ENCODE peak calls at places on chromosomes 2 and 18, in ten cellular contexts. K, Z, U, E, T, D, N, Q, V and Y are unnamed samples.

GRCh38 chr18:72866901-72867701 is 686 bp downstream of the NETO1 start:
- DNase-seq in Q (no peak), V (no peak), T (peak), U (no peak), N (no peak), K (no peak), D (no peak), E (no peak), Z (peak), Y (no peak)

GRCh38 chr2:239169311-239170048 is 231.3 kb downstream of the HDAC4 start:
- DNase-seq in T (no peak), V (no peak), Z (no peak), Q (no peak), U (no peak), N (no peak), K (no peak), E (no peak), D (no peak), Y (no peak)

GRCh38 chr2:238104071-238104511 is 4.0 kb downstream of the ESPNL start:
- DNase-seq in U (no peak), Z (no peak), N (no peak), Q (no peak), D (no peak), K (no peak), E (no peak), T (no peak), V (no peak), Y (no peak)

GRCh38 chr2:233976690-233977294 is 59.6 kb downstream of the TRPM8 start:
- DNase-seq in Q (no peak), D (peak), E (no peak), T (peak), V (peak), Z (peak), N (no peak), U (peak), K (no peak), Y (no peak)

GRCh38 chr2:140451324-140451723 is 1671.1 kb upstream of the NXPH2 start:
- DNase-seq in Q (no peak), N (no peak), E (no peak), U (no peak), Z (no peak), V (no peak), D (no peak), K (no peak), T (no peak), Y (no peak)

GRCh38 chr18:50560681-50561629 is 1.1 kb downstream of the MAPK4 start:
- DNase-seq in V (no peak), K (no peak), Q (no peak), E (no peak), U (no peak), Z (no peak), N (no peak), D (no peak), T (no peak), Y (no peak)

GRCh38 chr2:45731146-45731545 is 79.7 kb downstream of the PRKCE start:
- DNase-seq in U (no peak), E (no peak), Z (no peak), K (no peak), T (peak), N (no peak), V (no peak), Q (no peak), D (no peak), Y (no peak)

GRCh38 chr2:149806651-149807050 is 219.1 kb upstream of the MMADHC start:
- DNase-seq in V (no peak), K (no peak), U (no peak), D (no peak), Z (no peak), Q (no peak), E (no peak), N (no peak), T (no peak), Y (no peak)

GRCh38 chr18:10726198-10727068 is 200.6 kb downstream of the NAPG start:
- DNase-seq in E (no peak), U (no peak), Z (no peak), V (no peak), T (no peak), K (no peak), Q (no peak), D (no peak), N (no peak), Y (no peak)

GRCh38 chr2:109473006-109473380 is 140.8 kb downstream of the SEPTIN10 start:
- DNase-seq in D (no peak), Z (no peak), T (no peak), V (no peak), N (no peak), Q (no peak), K (no peak), U (no peak), E (no peak), Y (no peak)

GRCh38 chr2:120036145-120036544 is 23.3 kb downstream of the EPB41L5 start:
- DNase-seq in U (no peak), E (no peak), D (peak), Z (no peak), K (no peak), T (no peak), N (no peak), Q (no peak), V (no peak), Y (no peak)

GRCh38 chr2:156486175-156486574 is 50.0 kb downstream of the GPD2 start:
- DNase-seq in T (peak), D (peak), K (no peak), N (no peak), U (peak), Z (no peak), Q (no peak), V (peak), E (no peak), Y (no peak)

GRCh38 chr2:23456881-23457760 is 72.1 kb downstream of the KLHL29 start:
- DNase-seq in N (no peak), Z (no peak), E (no peak), T (peak), K (no peak), V (peak), U (peak), D (peak), Q (no peak), Y (peak)

GRCh38 chr18:54086863-54087262 is 137.6 kb downstream of the MBD2 start:
- DNase-seq in U (no peak), D (no peak), Q (no peak), E (no peak), Z (no peak), N (no peak), V (no peak), K (no peak), T (no peak), Y (no peak)

GRCh38 chr2:155546715-155547555 is 785.6 kb downstream of the NR4A2 start:
- DNase-seq in Q (no peak), T (no peak), D (no peak), V (peak), Z (no peak), N (no peak), U (peak), E (no peak), K (no peak), Y (no peak)

GRCh38 chr2:239371726-239372686 is 28.8 kb downstream of the HDAC4 start:
- DNase-seq in K (no peak), N (no peak), T (no peak), Z (no peak), D (no peak), V (no peak), E (no peak), Q (no peak), U (no peak), Y (no peak)

GRCh38 chr2:169258045-169258601 is 104.2 kb downstream of the LRP2 start:
- DNase-seq in U (peak), D (no peak), T (no peak), E (no peak), N (no peak), Z (no peak), Q (no peak), V (no peak), K (no peak), Y (no peak)

GRCh38 chr18:22778996-22779395 is 154.1 kb upstream of the RBBP8 start:
- DNase-seq in U (no peak), V (no peak), D (no peak), Z (no peak), Q (no peak), K (peak), N (no peak), T (no peak), E (no peak), Y (no peak)

GRCh38 chr2:98730053-98730850 is 680 bp downstream of the MGAT4A start:
- DNase-seq in Z (peak), Q (peak), D (no peak), V (no peak), K (peak), U (no peak), E (no peak), T (peak), N (peak), Y (peak)

GRCh38 chr18:41096504-41096903 is 858.5 kb upstream of the PIK3C3 start:
- DNase-seq in T (peak), V (no peak), U (peak), K (no peak), Q (no peak), Z (peak), E (no peak), D (peak), N (no peak), Y (no peak)

GRCh38 chr2:217740796-217741195 is 262.0 kb downstream of the TNS1 start:
- DNase-seq in E (no peak), T (no peak), K (no peak), Z (no peak), V (no peak), N (no peak), Q (no peak), D (no peak), U (no peak), Y (peak)

GRCh38 chr2:109647636-109648035 is 33.5 kb downstream of the SOWAHC start:
- DNase-seq in U (peak), T (peak), Z (no peak), E (peak), D (no peak), K (no peak), V (peak), N (no peak), Q (no peak), Y (no peak)

GRCh38 chr2:32591669-32592463 is 36.0 kb upstream of the TTC27 start:
- DNase-seq in Z (no peak), U (peak), D (peak), K (no peak), T (peak), V (no peak), E (no peak), Q (no peak), N (no peak), Y (no peak)

GRCh38 chr18:24567199-24567598 is 106.8 kb downstream of the HRH4 start:
- DNase-seq in T (peak), Q (no peak), K (no peak), V (no peak), E (no peak), Z (no peak), U (peak), D (peak), N (no peak), Y (no peak)

GRCh38 chr2:109604597-109604996 is 9.2 kb downstream of the SEPTIN10 start:
- DNase-seq in V (peak), D (peak), Q (no peak), N (no peak), Z (no peak), T (peak), K (no peak), E (no peak), U (peak), Y (no peak)

GRCh38 chr18:49961271-49961670 is 147.9 kb upstream of the ACAA2 start:
- DNase-seq in U (no peak), T (no peak), K (no peak), Q (no peak), E (no peak), V (no peak), D (no peak), Z (no peak), N (no peak), Y (no peak)

GRCh38 chr2:36564377-36564930 is 33.5 kb downstream of the FEZ2 start:
- DNase-seq in Z (no peak), V (no peak), T (peak), U (no peak), N (no peak), Q (no peak), E (no peak), D (no peak), K (no peak), Y (no peak)

GRCh38 chr2:231632559-231633142 is 40.0 kb downstream of the TEX44 start:
- DNase-seq in Z (no peak), Q (no peak), V (no peak), D (peak), E (peak), U (peak), T (peak), K (no peak), N (no peak), Y (no peak)

GRCh38 chr2:168181825-168182224 is 65.6 kb downstream of the STK39 start:
- DNase-seq in D (no peak), T (no peak), Z (no peak), Q (no peak), E (no peak), K (no peak), V (no peak), U (no peak), N (no peak), Y (no peak)

GRCh38 chr2:123211181-123211580 is 813.9 kb upstream of the CNTNAP5 start:
- DNase-seq in E (no peak), T (no peak), K (no peak), Z (no peak), U (no peak), N (no peak), Q (no peak), D (no peak), V (no peak), Y (no peak)

GRCh38 chr2:172734711-172735645 is 667 bp upstream of the RAPGEF4 start:
- DNase-seq in D (no peak), T (no peak), Z (no peak), E (no peak), N (peak), U (no peak), Q (no peak), V (no peak), K (no peak), Y (no peak)

GRCh38 chr18:45332911-45333310 is 282.4 kb upstream of the SLC14A2 start:
- DNase-seq in V (no peak), Q (no peak), U (no peak), E (no peak), D (no peak), N (no peak), T (no peak), K (no peak), Z (no peak), Y (no peak)

GRCh38 chr2:118865106-118865505 is 17.7 kb upstream of the EN1 start:
- DNase-seq in D (peak), Z (peak), T (peak), Q (no peak), N (no peak), V (peak), K (no peak), E (peak), U (peak), Y (no peak)

GRCh38 chr2:23460983-23461382 is 76.0 kb downstream of the KLHL29 start:
- DNase-seq in T (no peak), E (no peak), K (no peak), N (no peak), U (no peak), D (no peak), Q (no peak), V (no peak), Z (no peak), Y (peak)